ENCODE peak calls at places on chromosomes 3 and 15, in eight cellular contexts. B is mammary epithelial cell, I is fibroblast of lung, M is PC-3, Q is astrocyte, V is GM23338, T is HepG2, P is endothelial cell of umbilical vein. A is an unnamed sample.

GRCh38 chr15:89794627-89795241 is 18.6 kb downstream of the MESP2 start:
- DNase-seq in V (no peak), I (peak; percentile 81), M (peak; percentile 53), T (no peak), Q (peak; percentile 42), P (peak; percentile 95), B (no peak), A (no peak)

GRCh38 chr15:82855286-82856092 is 46.1 kb downstream of the WHAMM start:
- DNase-seq in Q (no peak), P (peak; percentile 4), T (no peak), M (no peak), V (no peak), I (no peak), B (no peak), A (peak; percentile 78)

GRCh38 chr3:192409203-192409837 is 318.0 kb downstream of the FGF12 start:
- DNase-seq in V (peak; percentile 72), I (peak; percentile 28), T (no peak), P (peak; percentile 57), Q (peak; percentile 50), M (no peak), B (peak; percentile 23), A (peak; percentile 83)

GRCh38 chr15:70014860-70015490 is 82.7 kb downstream of the TLE3 start:
- DNase-seq in T (no peak), I (no peak), M (no peak), Q (no peak), P (no peak), V (peak; percentile 86), B (no peak), A (peak; percentile 63)

GRCh38 chr15:85479071-85479647 is 98.8 kb downstream of the AKAP13 start:
- DNase-seq in M (peak; percentile 28), Q (peak; percentile 86), B (peak; percentile 71), I (peak; percentile 32), P (peak; percentile 79), V (peak; percentile 63), T (no peak), A (no peak)

GRCh38 chr3:155512867-155513261 is 219.4 kb upstream of the STRIT1 start:
- DNase-seq in T (no peak), I (no peak), V (no peak), Q (no peak), B (peak; percentile 85), M (no peak), P (no peak), A (no peak)

GRCh38 chr3:152719264-152719663 is 115.7 kb upstream of the P2RY1 start:
- DNase-seq in V (no peak), M (peak; percentile 60), T (no peak), B (peak; percentile 66), I (peak; percentile 70), Q (peak; percentile 43), P (peak; percentile 21), A (no peak)

GRCh38 chr15:91227062-91227461 is 127.0 kb downstream of the SV2B start:
- DNase-seq in B (no peak), M (no peak), I (no peak), T (no peak), P (no peak), Q (no peak), V (no peak), A (peak; percentile 41)

GRCh38 chr3:43102773-43103480 is 3.0 kb downstream of the POMGNT2 start:
- DNase-seq in T (no peak), P (no peak), M (no peak), I (no peak), B (no peak), V (no peak), Q (no peak), A (no peak)

GRCh38 chr3:118629821-118630220 is 404.8 kb downstream of the IGSF11 start:
- DNase-seq in Q (no peak), I (no peak), T (peak; percentile 63), M (no peak), P (no peak), B (no peak), V (no peak), A (no peak)

GRCh38 chr15:43230640-43231115 is 9.9 kb upstream of the EPB42 start:
- DNase-seq in M (no peak), Q (no peak), B (no peak), V (no peak), I (no peak), P (no peak), T (no peak), A (no peak)

GRCh38 chr15:45129651-45130129 is at the start of the genes DUOX1 and DUOXA1:
- DNase-seq in M (no peak), V (peak; percentile 75), I (no peak), T (no peak), Q (no peak), P (no peak), B (peak; percentile 61), A (peak; percentile 67)

GRCh38 chr3:99366663-99367429 is 271.5 kb upstream of the COL8A1 start:
- DNase-seq in I (no peak), B (no peak), Q (no peak), M (peak; percentile 34), V (peak; percentile 69), T (no peak), P (peak; percentile 15), A (peak; percentile 29)

GRCh38 chr3:186996356-186996755 is 66.0 kb downstream of the ST6GAL1 start:
- DNase-seq in V (no peak), I (no peak), T (no peak), P (no peak), M (no peak), Q (no peak), B (no peak), A (no peak)

GRCh38 chr3:32313723-32314473 is 75.4 kb downstream of the CMTM8 start:
- DNase-seq in B (peak; percentile 79), T (no peak), Q (peak; percentile 37), V (no peak), M (peak; percentile 76), I (peak; percentile 25), P (peak; percentile 52), A (no peak)

GRCh38 chr3:127785711-127786265 is 36.5 kb downstream of the MGLL start:
- DNase-seq in V (no peak), I (no peak), B (no peak), T (no peak), P (no peak), M (no peak), Q (no peak), A (no peak)

GRCh38 chr3:110419571-110419970 is 652.0 kb upstream of the NECTIN3 start:
- DNase-seq in V (no peak), Q (peak; percentile 4), B (no peak), I (peak; percentile 47), P (peak; percentile 31), M (peak; percentile 44), T (no peak), A (no peak)

DNA sequence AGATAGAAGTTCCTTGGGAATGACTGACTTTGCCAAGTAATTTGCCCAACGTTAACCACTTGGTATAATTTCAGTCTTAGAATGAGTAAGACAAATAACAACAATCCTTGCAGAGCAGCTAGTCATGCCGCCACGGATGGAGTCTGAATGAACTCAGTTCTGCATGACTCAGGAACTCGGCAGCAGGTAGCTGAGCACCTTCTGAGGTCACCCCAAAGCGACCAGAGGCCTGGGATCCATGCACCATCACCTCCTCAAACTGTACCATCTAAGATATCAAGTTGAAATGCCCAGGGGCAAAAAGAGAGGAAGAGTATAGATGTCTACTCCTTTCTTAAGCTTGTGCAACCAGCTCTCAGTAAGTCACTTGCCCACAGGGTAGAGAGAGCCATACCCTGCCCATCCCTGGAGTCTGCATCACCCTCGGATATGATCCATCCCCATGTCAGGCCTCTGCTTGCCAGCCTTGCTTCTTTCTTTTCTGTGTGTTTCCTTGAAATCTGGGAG is 8.5 kb upstream of the CDCP1 start:
- DNase-seq in B (peak; percentile 95), T (no peak), V (no peak), I (no peak), Q (peak; percentile 73), M (peak; percentile 93), P (no peak), A (no peak)
- H3K36me3 ChIP-seq in B (no peaks in the 10 kb centered on the region), T (no peaks in the 10 kb centered on the region), V (no peaks in the 10 kb centered on the region), I (no peaks in the 10 kb centered on the region), Q (no peaks in the 10 kb centered on the region), M (no peaks in the 10 kb centered on the region), P (no peaks in the 10 kb centered on the region), A (no peaks in the 10 kb centered on the region)

GRCh38 chr3:194738254-194739093 is 52.8 kb downstream of the FAM43A start:
- DNase-seq in M (peak; percentile 85), V (no peak), I (peak; percentile 10), P (peak; percentile 76), B (peak; percentile 53), T (no peak), Q (peak; percentile 77), A (no peak)

GRCh38 chr3:194736896-194737600 is 51.4 kb downstream of the FAM43A start:
- DNase-seq in B (no peak), V (no peak), P (no peak), Q (no peak), T (no peak), I (no peak), M (no peak), A (no peak)

GRCh38 chr3:194741916-194742315 is 56.2 kb downstream of the FAM43A start:
- DNase-seq in V (no peak), Q (no peak), B (no peak), P (peak; percentile 21), I (no peak), T (no peak), M (no peak), A (no peak)

GRCh38 chr3:194740859-194741486 is 55.3 kb downstream of the FAM43A start:
- DNase-seq in P (peak; percentile 93), V (peak; percentile 33), B (peak; percentile 50), Q (peak; percentile 82), I (peak; percentile 9), T (peak; percentile 64), M (peak; percentile 96), A (no peak)

DNA sequence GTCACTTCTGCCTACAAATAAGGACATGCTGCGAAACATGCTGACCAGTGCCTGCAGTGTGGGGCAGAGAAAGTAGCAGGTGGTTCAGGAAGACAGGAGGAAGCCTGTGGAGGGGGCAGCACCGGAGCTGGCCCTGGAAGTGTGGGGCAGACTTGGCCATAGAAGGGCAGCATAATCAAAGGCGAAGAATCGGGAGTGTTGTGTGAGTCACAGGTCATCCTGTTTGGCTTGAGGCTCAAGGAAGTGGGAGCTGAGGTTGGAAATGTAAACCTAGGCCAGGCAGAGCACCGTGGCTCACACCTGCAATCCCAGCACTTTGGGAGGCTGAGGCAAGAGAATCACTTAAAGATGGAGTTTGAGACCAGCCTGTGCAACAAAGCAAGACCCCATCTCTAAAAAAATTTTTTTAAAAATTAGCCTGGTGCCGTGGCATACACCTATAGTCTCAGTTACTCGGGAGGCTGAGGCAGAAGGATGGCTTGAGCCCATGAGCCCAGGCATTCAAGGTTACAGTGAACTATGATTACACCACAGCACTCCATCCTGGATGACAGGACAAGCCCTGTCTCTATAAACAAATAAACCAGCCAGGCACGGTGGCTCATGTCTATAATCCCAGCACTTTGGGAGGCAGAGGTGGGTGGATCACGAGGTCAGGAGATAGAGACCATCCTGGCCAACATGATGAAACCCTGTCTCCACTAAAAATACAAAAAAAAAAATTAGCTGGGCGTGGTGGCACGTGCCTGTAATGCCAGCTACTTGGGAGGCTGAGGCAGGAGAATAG is 54.0 kb downstream of the FAM43A start:
- DNase-seq in M (peak; percentile 76), Q (peak; percentile 16), I (no peak), V (no peak), B (peak; percentile 39), P (peak; percentile 77), T (peak; percentile 73), A (no peak)
- H3K27ac ChIP-seq in M (peak overlapping the region; percentile 82), Q (no peak overlapping the region), I (no peak overlapping the region), V (no peak overlapping the region), B (no peak overlapping the region), P (peak overlapping the region; percentile 76), T (no peak overlapping the region), A (no peak overlapping the region)

GRCh38 chr3:129605593-129606521 is 619 bp downstream of the PLXND1 start:
- DNase-seq in P (peak; percentile 67), Q (peak; percentile 45), B (peak; percentile 25), I (peak; percentile 47), V (no peak), M (peak; percentile 9), T (no peak), A (peak; percentile 54)
- TF ChIP-seq EZH2 in P (no peak), Q (no peak), B (peak; percentile 99), I (no peak), V (peak; percentile 74), M (no peak), T (no peak), A (peak; percentile 99)

GRCh38 chr3:14159426-14159825 is 19.0 kb downstream of the XPC start:
- DNase-seq in Q (no peak), T (no peak), P (no peak), M (no peak), I (no peak), B (no peak), V (no peak), A (no peak)
- H3K36me3 ChIP-seq in Q (peaks cover 64% of the 10 kb centered on the region), T (peaks cover 24% of the 10 kb centered on the region), P (peaks cover 34% of the 10 kb centered on the region), M (peaks cover 67% of the 10 kb centered on the region), I (peaks cover 24% of the 10 kb centered on the region), B (peaks cover 48% of the 10 kb centered on the region), V (peaks cover 57% of the 10 kb centered on the region), A (peaks cover 24% of the 10 kb centered on the region)

A was measured in neural progenitor cell.